ENCODE peak calls at places on chromosome 17, in ten cellular contexts. One of them, this sample, is unnamed. For H3K9me3 and H3K27me3, the result is how much of the 10 kb centered on the place peaks cover.

GRCh38 chr17:8862213-8863056 is 5.0 kb downstream of the PIK3R6 start:
- DNase-seq in hepatocyte: no peak
- DNase-seq in left lung: no peak
- DNase-seq in AG04450: no peak
- DNase-seq in transverse colon: no peak
- DNase-seq in lower lobe of right lung: no peak
- DNase-seq in CD8-positive, alpha-beta memory T cell: no peak
- DNase-seq in cardiac muscle cell: no peak
- DNase-seq in neuronal stem cell: no peak
- DNase-seq in tibial artery: no peak
- DNase-seq in this sample: no peak

GRCh38 chr17:65662166-65662565 is 100.7 kb upstream of the AXIN2 start:
- DNase-seq in hepatocyte: no peak
- DNase-seq in left lung: no peak
- DNase-seq in AG04450: no peak
- DNase-seq in transverse colon: no peak
- DNase-seq in lower lobe of right lung: no peak
- DNase-seq in CD8-positive, alpha-beta memory T cell: no peak
- DNase-seq in cardiac muscle cell: no peak
- DNase-seq in neuronal stem cell: no peak
- DNase-seq in tibial artery: no peak
- DNase-seq in this sample: no peak

GRCh38 chr17:58153046-58153445 is 4.9 kb downstream of the OR4D1 start:
- DNase-seq in hepatocyte: no peak
- DNase-seq in left lung: no peak
- DNase-seq in AG04450: no peak
- DNase-seq in transverse colon: peak
- DNase-seq in lower lobe of right lung: no peak
- DNase-seq in CD8-positive, alpha-beta memory T cell: peak
- DNase-seq in cardiac muscle cell: no peak
- DNase-seq in neuronal stem cell: no peak
- DNase-seq in tibial artery: no peak
- DNase-seq in this sample: no peak

GRCh38 chr17:17889922-17890321 is 53.1 kb upstream of the SREBF1 start:
- DNase-seq in hepatocyte: no peak
- DNase-seq in left lung: no peak
- DNase-seq in AG04450: no peak
- DNase-seq in transverse colon: no peak
- DNase-seq in lower lobe of right lung: no peak
- DNase-seq in CD8-positive, alpha-beta memory T cell: no peak
- DNase-seq in cardiac muscle cell: no peak
- DNase-seq in neuronal stem cell: no peak
- DNase-seq in tibial artery: no peak
- DNase-seq in this sample: no peak

GRCh38 chr17:34398990-34399389 is 36.0 kb upstream of the CCL1 start:
- DNase-seq in hepatocyte: no peak
- DNase-seq in left lung: no peak
- DNase-seq in AG04450: no peak
- DNase-seq in transverse colon: no peak
- DNase-seq in lower lobe of right lung: no peak
- DNase-seq in CD8-positive, alpha-beta memory T cell: no peak
- DNase-seq in cardiac muscle cell: no peak
- DNase-seq in neuronal stem cell: no peak
- DNase-seq in tibial artery: no peak
- DNase-seq in this sample: no peak

GRCh38 chr17:46191332-46192210 is 1.7 kb downstream of the KANSL1 start:
- DNase-seq in hepatocyte: peak
- DNase-seq in left lung: no peak
- DNase-seq in AG04450: no peak
- DNase-seq in transverse colon: peak
- DNase-seq in lower lobe of right lung: no peak
- DNase-seq in CD8-positive, alpha-beta memory T cell: no peak
- DNase-seq in cardiac muscle cell: peak
- DNase-seq in neuronal stem cell: peak
- DNase-seq in tibial artery: no peak
- DNase-seq in this sample: peak

GRCh38 chr17:36816214-36816613 is 121.1 kb upstream of the LHX1 start:
- DNase-seq in hepatocyte: no peak
- DNase-seq in left lung: no peak
- DNase-seq in AG04450: no peak
- DNase-seq in transverse colon: no peak
- DNase-seq in lower lobe of right lung: no peak
- DNase-seq in CD8-positive, alpha-beta memory T cell: no peak
- DNase-seq in cardiac muscle cell: no peak
- DNase-seq in neuronal stem cell: no peak
- DNase-seq in tibial artery: no peak
- DNase-seq in this sample: no peak

GRCh38 chr17:10127819-10128375 is 70.5 kb downstream of the GAS7 start:
- DNase-seq in hepatocyte: peak
- DNase-seq in left lung: peak
- DNase-seq in AG04450: peak
- DNase-seq in transverse colon: peak
- DNase-seq in lower lobe of right lung: peak
- DNase-seq in CD8-positive, alpha-beta memory T cell: no peak
- DNase-seq in cardiac muscle cell: no peak
- DNase-seq in neuronal stem cell: no peak
- DNase-seq in tibial artery: peak
- DNase-seq in this sample: no peak

GRCh38 chr17:59899099-59899498 is 6.2 kb downstream of the RPS6KB1 start:
- DNase-seq in hepatocyte: no peak
- DNase-seq in left lung: no peak
- DNase-seq in AG04450: no peak
- DNase-seq in transverse colon: no peak
- DNase-seq in lower lobe of right lung: no peak
- DNase-seq in CD8-positive, alpha-beta memory T cell: peak
- DNase-seq in cardiac muscle cell: no peak
- DNase-seq in neuronal stem cell: no peak
- DNase-seq in tibial artery: no peak
- DNase-seq in this sample: no peak

GRCh38 chr17:73365934-73366623 is 54.3 kb upstream of the CDC42EP4 start:
- DNase-seq in hepatocyte: no peak
- DNase-seq in left lung: no peak
- DNase-seq in AG04450: no peak
- DNase-seq in transverse colon: no peak
- DNase-seq in lower lobe of right lung: no peak
- DNase-seq in CD8-positive, alpha-beta memory T cell: no peak
- DNase-seq in cardiac muscle cell: no peak
- DNase-seq in neuronal stem cell: no peak
- DNase-seq in tibial artery: no peak
- DNase-seq in this sample: no peak

GRCh38 chr17:67785526-67785925 is 39.8 kb upstream of the BPTF start:
- DNase-seq in hepatocyte: no peak
- DNase-seq in left lung: no peak
- DNase-seq in AG04450: no peak
- DNase-seq in transverse colon: no peak
- DNase-seq in lower lobe of right lung: no peak
- DNase-seq in CD8-positive, alpha-beta memory T cell: no peak
- DNase-seq in cardiac muscle cell: no peak
- DNase-seq in neuronal stem cell: no peak
- DNase-seq in tibial artery: no peak
- DNase-seq in this sample: no peak

GRCh38 chr17:17041018-17041521 is 1.2 kb upstream of the MPRIP start:
- DNase-seq in hepatocyte: peak
- DNase-seq in left lung: peak
- DNase-seq in AG04450: no peak
- DNase-seq in transverse colon: no peak
- DNase-seq in lower lobe of right lung: peak
- DNase-seq in CD8-positive, alpha-beta memory T cell: no peak
- DNase-seq in cardiac muscle cell: no peak
- DNase-seq in neuronal stem cell: no peak
- DNase-seq in tibial artery: peak
- DNase-seq in this sample: no peak

GRCh38 chr17:67673006-67673405 is 44.7 kb upstream of the NOL11 start:
- DNase-seq in hepatocyte: no peak
- DNase-seq in left lung: no peak
- DNase-seq in AG04450: no peak
- DNase-seq in transverse colon: no peak
- DNase-seq in lower lobe of right lung: no peak
- DNase-seq in CD8-positive, alpha-beta memory T cell: no peak
- DNase-seq in cardiac muscle cell: no peak
- DNase-seq in neuronal stem cell: no peak
- DNase-seq in tibial artery: no peak
- DNase-seq in this sample: no peak

GRCh38 chr17:32227910-32228309 is 37.7 kb upstream of the RHBDL3 start:
- DNase-seq in hepatocyte: no peak
- DNase-seq in left lung: no peak
- DNase-seq in AG04450: no peak
- DNase-seq in transverse colon: no peak
- DNase-seq in lower lobe of right lung: no peak
- DNase-seq in CD8-positive, alpha-beta memory T cell: no peak
- DNase-seq in cardiac muscle cell: no peak
- DNase-seq in neuronal stem cell: no peak
- DNase-seq in tibial artery: no peak
- DNase-seq in this sample: no peak

GRCh38 chr17:16995930-16996329 is 24.0 kb upstream of the TNFRSF13B start:
- DNase-seq in hepatocyte: no peak
- DNase-seq in left lung: no peak
- DNase-seq in AG04450: no peak
- DNase-seq in transverse colon: no peak
- DNase-seq in lower lobe of right lung: no peak
- DNase-seq in CD8-positive, alpha-beta memory T cell: no peak
- DNase-seq in cardiac muscle cell: no peak
- DNase-seq in neuronal stem cell: no peak
- DNase-seq in tibial artery: no peak
- DNase-seq in this sample: no peak

GRCh38 chr17:50533720-50534148 is 1.2 kb downstream of the EPN3 start:
- DNase-seq in hepatocyte: peak
- DNase-seq in left lung: no peak
- DNase-seq in AG04450: no peak
- DNase-seq in transverse colon: peak
- DNase-seq in lower lobe of right lung: peak
- DNase-seq in CD8-positive, alpha-beta memory T cell: no peak
- DNase-seq in cardiac muscle cell: peak
- DNase-seq in neuronal stem cell: no peak
- DNase-seq in tibial artery: no peak
- DNase-seq in this sample: no peak

GRCh38 chr17:4220655-4221054 is 43.1 kb downstream of the ANKFY1 start:
- DNase-seq in hepatocyte: peak
- DNase-seq in left lung: no peak
- DNase-seq in AG04450: no peak
- DNase-seq in transverse colon: peak
- DNase-seq in lower lobe of right lung: no peak
- DNase-seq in CD8-positive, alpha-beta memory T cell: no peak
- DNase-seq in cardiac muscle cell: no peak
- DNase-seq in neuronal stem cell: no peak
- DNase-seq in tibial artery: peak
- DNase-seq in this sample: no peak

GRCh38 chr17:41403409-41404023 is 6.1 kb upstream of the KRT31 start:
- DNase-seq in hepatocyte: no peak
- DNase-seq in left lung: no peak
- DNase-seq in AG04450: no peak
- DNase-seq in transverse colon: no peak
- DNase-seq in lower lobe of right lung: no peak
- DNase-seq in CD8-positive, alpha-beta memory T cell: no peak
- DNase-seq in cardiac muscle cell: no peak
- DNase-seq in neuronal stem cell: no peak
- DNase-seq in tibial artery: no peak
- DNase-seq in this sample: no peak

GRCh38 chr17:41406205-41406604 is 8.8 kb upstream of the KRT31 start:
- DNase-seq in hepatocyte: no peak
- DNase-seq in left lung: no peak
- DNase-seq in AG04450: no peak
- DNase-seq in transverse colon: no peak
- DNase-seq in lower lobe of right lung: no peak
- DNase-seq in CD8-positive, alpha-beta memory T cell: no peak
- DNase-seq in cardiac muscle cell: no peak
- DNase-seq in neuronal stem cell: no peak
- DNase-seq in tibial artery: no peak
- DNase-seq in this sample: no peak

GRCh38 chr17:41411072-41411840 is 13.1 kb downstream of the KRT37 start:
- DNase-seq in hepatocyte: no peak
- DNase-seq in left lung: no peak
- DNase-seq in AG04450: no peak
- DNase-seq in transverse colon: no peak
- DNase-seq in lower lobe of right lung: no peak
- DNase-seq in CD8-positive, alpha-beta memory T cell: no peak
- DNase-seq in cardiac muscle cell: no peak
- DNase-seq in neuronal stem cell: no peak
- DNase-seq in tibial artery: no peak
- DNase-seq in this sample: no peak

GRCh38 chr17:41404024-41404651 is 6.7 kb upstream of the KRT31 start:
- DNase-seq in hepatocyte: peak
- DNase-seq in left lung: no peak
- DNase-seq in AG04450: peak
- DNase-seq in transverse colon: no peak
- DNase-seq in lower lobe of right lung: no peak
- DNase-seq in CD8-positive, alpha-beta memory T cell: peak
- DNase-seq in cardiac muscle cell: no peak
- DNase-seq in neuronal stem cell: no peak
- DNase-seq in tibial artery: no peak
- DNase-seq in this sample: no peak

GRCh38 chr17:41407226-41407625 is 9.8 kb upstream of the KRT31 start:
- DNase-seq in hepatocyte: no peak
- DNase-seq in left lung: no peak
- DNase-seq in AG04450: no peak
- DNase-seq in transverse colon: no peak
- DNase-seq in lower lobe of right lung: no peak
- DNase-seq in CD8-positive, alpha-beta memory T cell: no peak
- DNase-seq in cardiac muscle cell: no peak
- DNase-seq in neuronal stem cell: no peak
- DNase-seq in tibial artery: no peak
- DNase-seq in this sample: no peak
- H3K9me3 ChIP-seq in hepatocyte: under half
- H3K9me3 ChIP-seq in left lung: under half
- H3K9me3 ChIP-seq in AG04450: under half
- H3K9me3 ChIP-seq in transverse colon: under half
- H3K9me3 ChIP-seq in lower lobe of right lung: under half
- H3K9me3 ChIP-seq in CD8-positive, alpha-beta memory T cell: under half
- H3K9me3 ChIP-seq in cardiac muscle cell: under half
- H3K9me3 ChIP-seq in neuronal stem cell: under half
- H3K9me3 ChIP-seq in tibial artery: under half
- H3K9me3 ChIP-seq in this sample: under half

GRCh38 chr17:48752399-48753288 is 24.1 kb upstream of the HOXB13 start:
- DNase-seq in hepatocyte: no peak
- DNase-seq in left lung: no peak
- DNase-seq in AG04450: no peak
- DNase-seq in transverse colon: no peak
- DNase-seq in lower lobe of right lung: no peak
- DNase-seq in CD8-positive, alpha-beta memory T cell: no peak
- DNase-seq in cardiac muscle cell: no peak
- DNase-seq in neuronal stem cell: no peak
- DNase-seq in tibial artery: no peak
- DNase-seq in this sample: no peak
- H3K27me3 ChIP-seq in hepatocyte: half or more
- H3K27me3 ChIP-seq in left lung: half or more
- H3K27me3 ChIP-seq in AG04450: half or more
- H3K27me3 ChIP-seq in transverse colon: half or more
- H3K27me3 ChIP-seq in lower lobe of right lung: half or more
- H3K27me3 ChIP-seq in CD8-positive, alpha-beta memory T cell: half or more
- H3K27me3 ChIP-seq in cardiac muscle cell: half or more
- H3K27me3 ChIP-seq in neuronal stem cell: under half
- H3K27me3 ChIP-seq in tibial artery: under half
- H3K27me3 ChIP-seq in this sample: half or more

GRCh38 chr17:7407033-7407432 is 612 bp upstream of the NLGN2 start:
- DNase-seq in hepatocyte: no peak
- DNase-seq in left lung: no peak
- DNase-seq in AG04450: no peak
- DNase-seq in transverse colon: no peak
- DNase-seq in lower lobe of right lung: no peak
- DNase-seq in CD8-positive, alpha-beta memory T cell: no peak
- DNase-seq in cardiac muscle cell: no peak
- DNase-seq in neuronal stem cell: no peak
- DNase-seq in tibial artery: no peak
- DNase-seq in this sample: no peak
- H3K4me3 ChIP-seq in hepatocyte: no peak
- H3K4me3 ChIP-seq in left lung: no peak
- H3K4me3 ChIP-seq in AG04450: peak
- H3K4me3 ChIP-seq in transverse colon: no peak
- H3K4me3 ChIP-seq in lower lobe of right lung: no peak
- H3K4me3 ChIP-seq in CD8-positive, alpha-beta memory T cell: no peak
- H3K4me3 ChIP-seq in cardiac muscle cell: no peak
- H3K4me3 ChIP-seq in neuronal stem cell: peak
- H3K4me3 ChIP-seq in tibial artery: no peak
- H3K4me3 ChIP-seq in this sample: no peak

GRCh38 chr17:53134546-53134945 is 688.2 kb upstream of the KIF2B start:
- DNase-seq in hepatocyte: no peak
- DNase-seq in left lung: no peak
- DNase-seq in AG04450: no peak
- DNase-seq in transverse colon: no peak
- DNase-seq in lower lobe of right lung: no peak
- DNase-seq in CD8-positive, alpha-beta memory T cell: no peak
- DNase-seq in cardiac muscle cell: no peak
- DNase-seq in neuronal stem cell: no peak
- DNase-seq in tibial artery: no peak
- DNase-seq in this sample: no peak
- H3K9me3 ChIP-seq in hepatocyte: under half
- H3K9me3 ChIP-seq in left lung: under half
- H3K9me3 ChIP-seq in AG04450: under half
- H3K9me3 ChIP-seq in transverse colon: under half
- H3K9me3 ChIP-seq in lower lobe of right lung: under half
- H3K9me3 ChIP-seq in CD8-positive, alpha-beta memory T cell: under half
- H3K9me3 ChIP-seq in cardiac muscle cell: under half
- H3K9me3 ChIP-seq in neuronal stem cell: under half
- H3K9me3 ChIP-seq in tibial artery: under half
- H3K9me3 ChIP-seq in this sample: under half

This sample was measured in HAP-1.